ENCODE peak calls at places on chromosome 14, in ten cellular contexts. J is pancreas; O is OCI-LY7; N is H1; B is CD8-positive, alpha-beta T cell; I is lower lobe of right lung; Q is HCT116; F is psoas muscle; L is uterus; R is heart right ventricle. H is an unnamed sample.

GRCh38 chr14:61476105-61476736 is 154.8 kb downstream of the PRKCH start:
- DNase-seq in J (no peak), O (peak), N (no peak), B (peak), I (no peak), Q (no peak), F (no peak), L (no peak), R (no peak), H (no peak)

GRCh38 chr14:103332143-103332919 is 1.7 kb upstream of the EIF5 start:
- DNase-seq in J (no peak), O (peak), N (no peak), B (no peak), I (no peak), Q (no peak), F (no peak), L (no peak), R (no peak), H (no peak)

GRCh38 chr14:102096569-102097188 is 9.8 kb upstream of the HSP90AA1 start:
- DNase-seq in J (peak), O (peak), N (peak), B (peak), I (peak), Q (peak), F (peak), L (peak), R (peak), H (no peak)

GRCh38 chr14:80264698-80265097 is 53.4 kb upstream of the DIO2 start:
- DNase-seq in J (no peak), O (no peak), N (no peak), B (no peak), I (no peak), Q (no peak), F (no peak), L (no peak), R (no peak), H (no peak)

GRCh38 chr14:51607677-51608076 is 44.0 kb upstream of the FRMD6 start:
- DNase-seq in J (no peak), O (no peak), N (no peak), B (no peak), I (no peak), Q (no peak), F (no peak), L (no peak), R (no peak), H (no peak)

GRCh38 chr14:83826838-83827237 is 1703.1 kb upstream of the FLRT2 start:
- DNase-seq in J (no peak), O (no peak), N (no peak), B (no peak), I (no peak), Q (no peak), F (no peak), L (no peak), R (no peak), H (no peak)

GRCh38 chr14:100374891-100375272 is 51.7 kb downstream of the SLC25A47 start:
- DNase-seq in J (no peak), O (no peak), N (no peak), B (no peak), I (no peak), Q (no peak), F (no peak), L (no peak), R (no peak), H (no peak)

GRCh38 chr14:24436355-24437019 is 6.1 kb downstream of the SDR39U1 start:
- DNase-seq in J (no peak), O (peak), N (no peak), B (no peak), I (no peak), Q (peak), F (no peak), L (no peak), R (peak), H (no peak)

GRCh38 chr14:74942164-74942563 is 13.2 kb downstream of the PGF start:
- DNase-seq in J (no peak), O (peak), N (no peak), B (no peak), I (no peak), Q (no peak), F (no peak), L (no peak), R (no peak), H (no peak)

GRCh38 chr14:24075485-24076301 is 4.3 kb downstream of the CPNE6 start:
- DNase-seq in J (peak), O (peak), N (no peak), B (no peak), I (no peak), Q (no peak), F (no peak), L (no peak), R (no peak), H (no peak)

GRCh38 chr14:37870170-37870569 is 274.7 kb downstream of the TTC6 start:
- DNase-seq in J (no peak), O (no peak), N (no peak), B (no peak), I (no peak), Q (no peak), F (no peak), L (no peak), R (no peak), H (no peak)

GRCh38 chr14:49920935-49921334 is 28.1 kb downstream of the ARF6 start:
- DNase-seq in J (no peak), O (no peak), N (no peak), B (no peak), I (no peak), Q (no peak), F (no peak), L (no peak), R (no peak), H (no peak)

GRCh38 chr14:74400328-74400727 is 25.7 kb downstream of the SYNDIG1L start:
- DNase-seq in J (no peak), O (peak), N (no peak), B (no peak), I (no peak), Q (peak), F (no peak), L (no peak), R (no peak), H (no peak)

GRCh38 chr14:55277972-55278740 is 6.9 kb downstream of the FBXO34 start:
- DNase-seq in J (no peak), O (peak), N (no peak), B (no peak), I (no peak), Q (no peak), F (no peak), L (no peak), R (no peak), H (no peak)

GRCh38 chr14:90302529-90303303 is 29.0 kb downstream of the NRDE2 start:
- DNase-seq in J (no peak), O (no peak), N (no peak), B (no peak), I (no peak), Q (no peak), F (no peak), L (no peak), R (no peak), H (no peak)

GRCh38 chr14:100092832-100093231 is 27.6 kb downstream of the EVL start:
- DNase-seq in J (no peak), O (no peak), N (no peak), B (no peak), I (no peak), Q (no peak), F (no peak), L (no peak), R (no peak), H (no peak)

GRCh38 chr14:63533474-63533873 is 9.7 kb downstream of the PPP2R5E start:
- DNase-seq in J (no peak), O (no peak), N (no peak), B (no peak), I (no peak), Q (no peak), F (no peak), L (no peak), R (no peak), H (no peak)

GRCh38 chr14:32075636-32076277 is 1.3 kb upstream of the ARHGAP5 start:
- DNase-seq in J (peak), O (peak), N (no peak), B (peak), I (peak), Q (no peak), F (no peak), L (no peak), R (peak), H (no peak)

GRCh38 chr14:43031598-43031997 is 1424.9 kb downstream of the LRFN5 start:
- DNase-seq in J (no peak), O (no peak), N (no peak), B (no peak), I (no peak), Q (no peak), F (no peak), L (no peak), R (no peak), H (no peak)

GRCh38 chr14:95683793-95684192 is 2.4 kb upstream of the TCL1B start:
- DNase-seq in J (peak), O (peak), N (peak), B (no peak), I (no peak), Q (peak), F (no peak), L (no peak), R (no peak), H (no peak)
- TF ChIP-seq CTCF in J (peak), O (peak), N (peak), B (peak), I (peak), Q (peak), F (peak), L (no peak), R (peak), H (peak)

GRCh38 chr14:29908652-29909577 is 18.7 kb downstream of the PRKD1 start:
- DNase-seq in J (peak), O (no peak), N (no peak), B (no peak), I (no peak), Q (no peak), F (no peak), L (no peak), R (no peak), H (no peak)

GRCh38 chr14:29911815-29912214 is 15.8 kb downstream of the PRKD1 start:
- DNase-seq in J (no peak), O (no peak), N (no peak), B (no peak), I (no peak), Q (no peak), F (no peak), L (no peak), R (no peak), H (no peak)

GRCh38 chr14:29905549-29905948 is 22.1 kb downstream of the PRKD1 start:
- DNase-seq in J (no peak), O (no peak), N (no peak), B (no peak), I (no peak), Q (no peak), F (no peak), L (no peak), R (no peak), H (no peak)

GRCh38 chr14:29900609-29901350 is 26.9 kb downstream of the PRKD1 start:
- DNase-seq in J (no peak), O (no peak), N (no peak), B (no peak), I (no peak), Q (no peak), F (no peak), L (no peak), R (no peak), H (no peak)

GRCh38 chr14:29906256-29906885 is 21.3 kb downstream of the PRKD1 start:
- DNase-seq in J (no peak), O (no peak), N (no peak), B (no peak), I (no peak), Q (no peak), F (no peak), L (no peak), R (no peak), H (no peak)
- H3K27ac ChIP-seq in J (peak), O (no peak), N (no peak), B (no peak), I (no peak), Q (no peak), F (no peak), L (no peak), R (no peak), H (no peak)

GRCh38 chr14:65357091-65357490 is 55.4 kb upstream of the FUT8 start:
- DNase-seq in J (no peak), O (peak), N (no peak), B (no peak), I (no peak), Q (no peak), F (no peak), L (no peak), R (peak), H (peak)
- H3K4me3 ChIP-seq in J (no peak), O (peak), N (no peak), B (no peak), I (no peak), Q (peak), F (no peak), L (no peak), R (no peak), H (no peak)

DNA sequence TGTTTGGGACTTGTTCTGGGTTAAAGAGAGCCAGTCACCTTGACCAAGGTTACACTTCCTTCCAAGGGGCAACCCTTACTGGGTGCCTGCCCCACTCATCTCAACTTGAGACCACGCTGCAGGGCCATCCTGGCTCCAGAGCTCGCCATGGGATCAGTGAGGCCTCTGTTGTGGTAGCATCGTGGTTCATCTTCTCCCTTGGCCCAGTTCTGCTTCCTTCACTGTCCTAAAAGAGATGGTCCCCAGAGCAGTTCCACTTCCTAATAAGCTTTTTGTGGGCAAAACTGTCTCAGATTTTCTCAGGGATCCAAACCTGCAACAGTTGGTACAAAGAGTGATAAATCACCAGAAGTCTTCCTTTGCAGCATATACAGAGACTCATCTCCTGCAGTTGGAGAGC is 165.9 kb upstream of the TMEM260 start:
- DNase-seq in J (no peak), O (no peak), N (no peak), B (no peak), I (no peak), Q (no peak), F (no peak), L (no peak), R (no peak), H (no peak)
- TF ChIP-seq CTCF in J (no peak), O (no peak), N (no peak), B (no peak), I (no peak), Q (no peak), F (no peak), L (no peak), R (no peak), H (no peak)

GRCh38 chr14:29580763-29581162 is 346.9 kb downstream of the PRKD1 start:
- DNase-seq in J (no peak), O (no peak), N (no peak), B (no peak), I (no peak), Q (no peak), F (no peak), L (no peak), R (no peak), H (no peak)
- H3K27ac ChIP-seq in J (no peak), O (no peak), N (no peak), B (no peak), I (no peak), Q (no peak), F (no peak), L (no peak), R (no peak), H (no peak)

GRCh38 chr14:91372680-91373495 is 44.7 kb downstream of the CCDC88C start:
- DNase-seq in J (no peak), O (peak), N (no peak), B (peak), I (no peak), Q (no peak), F (no peak), L (no peak), R (no peak), H (no peak)
- H3K4me3 ChIP-seq in J (no peak), O (peak), N (no peak), B (peak), I (no peak), Q (no peak), F (no peak), L (no peak), R (no peak), H (no peak)

DNA sequence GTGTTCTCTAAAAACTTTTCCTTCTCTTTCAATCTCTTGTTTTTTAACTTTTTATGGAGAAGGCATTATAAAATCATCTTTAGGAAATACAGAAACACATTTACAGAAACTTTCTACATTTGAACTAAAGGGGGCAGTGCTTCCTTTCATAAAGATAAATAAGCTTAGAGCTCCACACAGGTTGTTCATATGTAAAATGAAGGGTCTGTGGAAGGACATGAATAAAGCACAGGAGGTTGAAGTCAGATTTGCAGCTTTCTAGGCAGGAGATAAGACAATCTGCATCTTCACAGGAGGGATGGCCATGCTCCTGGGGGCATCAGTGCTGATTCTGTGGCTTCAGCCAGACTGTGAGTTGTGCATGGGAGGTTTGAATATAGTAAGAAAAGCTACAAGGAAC is 426.0 kb downstream of the DAD1 start:
- DNase-seq in J (no peak), O (peak), N (no peak), B (no peak), I (no peak), Q (no peak), F (no peak), L (no peak), R (no peak), H (no peak)
- TF ChIP-seq CTCF in J (no peak), O (peak), N (peak), B (no peak), I (no peak), Q (no peak), F (no peak), L (no peak), R (peak), H (peak)

GRCh38 chr14:68606644-68607043 is 186.2 kb downstream of the ZFP36L1 start:
- DNase-seq in J (no peak), O (no peak), N (no peak), B (no peak), I (no peak), Q (no peak), F (no peak), L (no peak), R (no peak), H (no peak)
- H3K27ac ChIP-seq in J (no peak), O (no peak), N (no peak), B (no peak), I (peak), Q (no peak), F (no peak), L (peak), R (peak), H (no peak)

GRCh38 chr14:77040995-77041744 is 12.7 kb upstream of the IRF2BPL start:
- DNase-seq in J (no peak), O (no peak), N (no peak), B (peak), I (no peak), Q (no peak), F (no peak), L (peak), R (no peak), H (no peak)
- H3K4me3 ChIP-seq in J (no peak), O (peak), N (no peak), B (peak), I (peak), Q (no peak), F (peak), L (no peak), R (peak), H (no peak)

GRCh38 chr14:65239143-65239672 is 136.9 kb upstream of the MAX start:
- DNase-seq in J (no peak), O (no peak), N (no peak), B (no peak), I (no peak), Q (no peak), F (peak), L (no peak), R (no peak), H (no peak)
- TF ChIP-seq CTCF in J (no peak), O (no peak), N (no peak), B (no peak), I (no peak), Q (no peak), F (no peak), L (no peak), R (no peak), H (no peak)

H was measured in keratinocyte.